ENCODE peak calls at places on chromosome 2, in nine cellular contexts. M is type B pancreatic cell; W is CD8-positive, alpha-beta T cell; I is Caki2; V is WTC11; C is non-pigmented ciliary epithelial cell; Z is activated T-cell treated with anti-CD3 and anti-CD28 coated beads, Interleukin-2, amount 50 U/mL, for 24 hours; X is CD4-positive, CD25-positive, alpha-beta regulatory T cell; L is right cardiac atrium. Y is an unnamed sample.

GRCh38 chr2:159137511-159138101 is 148.9 kb downstream of the WDSUB1 start:
- DNase-seq in C (no peak), W (no peak), L (no peak), M (no peak), Z (no peak), X (no peak), I (no peak), V (no peak), Y (no peak)

GRCh38 chr2:237533668-237534138 is 32.7 kb upstream of the PRLH start:
- DNase-seq in L (no peak), M (no peak), X (no peak), Z (no peak), I (no peak), V (no peak), C (peak), W (no peak), Y (no peak)

GRCh38 chr2:8487461-8487932 is 194.4 kb upstream of the ID2 start:
- DNase-seq in I (no peak), X (no peak), Z (no peak), V (peak), W (no peak), M (no peak), C (no peak), L (no peak), Y (no peak)

GRCh38 chr2:20604401-20604911 is 46.4 kb downstream of the HS1BP3 start:
- DNase-seq in X (no peak), C (no peak), L (peak), Z (no peak), V (no peak), M (no peak), W (no peak), I (no peak), Y (no peak)

GRCh38 chr2:24707141-24707540 is 86.0 kb downstream of the PTRHD1 start:
- DNase-seq in I (no peak), Z (no peak), X (no peak), L (no peak), M (no peak), C (no peak), V (no peak), W (no peak), Y (no peak)

GRCh38 chr2:108833219-108833618 is 46.6 kb downstream of the CCDC138 start:
- DNase-seq in I (no peak), L (no peak), W (no peak), C (no peak), Z (no peak), M (no peak), X (peak), V (no peak), Y (peak)

GRCh38 chr2:230664128-230664527 is 48.5 kb upstream of the CAB39 start:
- DNase-seq in Z (peak), X (peak), W (no peak), M (no peak), V (no peak), I (no peak), C (no peak), L (peak), Y (no peak)

GRCh38 chr2:33494155-33494779 is 17.8 kb downstream of the RASGRP3 start:
- DNase-seq in M (no peak), C (no peak), V (no peak), L (no peak), W (no peak), I (no peak), X (no peak), Z (no peak), Y (no peak)

GRCh38 chr2:237760506-237761502 is 37.8 kb upstream of the RBM44 start:
- DNase-seq in L (no peak), X (no peak), Z (no peak), V (no peak), C (no peak), I (no peak), W (no peak), M (no peak), Y (no peak)

GRCh38 chr2:205947621-205948495 is 138.1 kb downstream of the INO80D start:
- DNase-seq in Z (peak), M (peak), L (peak), X (peak), W (peak), C (no peak), V (peak), I (peak), Y (peak)

Y was measured in left kidney.